ENCODE peak calls at places on chromosomes 3 and 15, in ten cellular contexts. One of them, this sample, is unnamed.

GRCh38 chr15:90167121-90167520 is 34.0 kb upstream of the SEMA4B start:
- DNase-seq in NB4: no peak
- DNase-seq in Peyer's patch: no peak
- DNase-seq in body of pancreas: no peak
- DNase-seq in uterus: no peak
- DNase-seq in thyroid gland: no peak
- DNase-seq in HCT116: no peak
- DNase-seq in sigmoid colon: no peak
- DNase-seq in A549: no peak
- DNase-seq in transverse colon: no peak
- DNase-seq in this sample: no peak

GRCh38 chr15:92780816-92781215 is 119.3 kb upstream of the CHD2 start:
- DNase-seq in NB4: no peak
- DNase-seq in Peyer's patch: no peak
- DNase-seq in body of pancreas: no peak
- DNase-seq in uterus: no peak
- DNase-seq in thyroid gland: no peak
- DNase-seq in HCT116: no peak
- DNase-seq in sigmoid colon: no peak
- DNase-seq in A549: no peak
- DNase-seq in transverse colon: no peak
- DNase-seq in this sample: no peak

GRCh38 chr15:31552482-31553099 is 226.0 kb downstream of the KLF13 start:
- DNase-seq in NB4: no peak
- DNase-seq in Peyer's patch: no peak
- DNase-seq in body of pancreas: no peak
- DNase-seq in uterus: no peak
- DNase-seq in thyroid gland: no peak
- DNase-seq in HCT116: no peak
- DNase-seq in sigmoid colon: no peak
- DNase-seq in A549: no peak
- DNase-seq in transverse colon: no peak
- DNase-seq in this sample: no peak

GRCh38 chr3:66797916-66798560 is 200.1 kb upstream of the KBTBD8 start:
- DNase-seq in NB4: no peak
- DNase-seq in Peyer's patch: no peak
- DNase-seq in body of pancreas: no peak
- DNase-seq in uterus: no peak
- DNase-seq in thyroid gland: peak
- DNase-seq in HCT116: no peak
- DNase-seq in sigmoid colon: peak
- DNase-seq in A549: no peak
- DNase-seq in transverse colon: peak
- DNase-seq in this sample: peak

GRCh38 chr3:52468336-52468735 is 12.9 kb downstream of the NISCH start:
- DNase-seq in NB4: peak
- DNase-seq in Peyer's patch: no peak
- DNase-seq in body of pancreas: no peak
- DNase-seq in uterus: no peak
- DNase-seq in thyroid gland: no peak
- DNase-seq in HCT116: no peak
- DNase-seq in sigmoid colon: no peak
- DNase-seq in A549: no peak
- DNase-seq in transverse colon: no peak
- DNase-seq in this sample: no peak

GRCh38 chr3:164533275-164533674 is 545.0 kb downstream of the SI start:
- DNase-seq in NB4: no peak
- DNase-seq in Peyer's patch: no peak
- DNase-seq in body of pancreas: no peak
- DNase-seq in uterus: no peak
- DNase-seq in thyroid gland: no peak
- DNase-seq in HCT116: no peak
- DNase-seq in sigmoid colon: no peak
- DNase-seq in A549: no peak
- DNase-seq in transverse colon: no peak
- DNase-seq in this sample: no peak

GRCh38 chr15:53472210-53472609 is 287.3 kb downstream of the WDR72 start:
- DNase-seq in NB4: no peak
- DNase-seq in Peyer's patch: no peak
- DNase-seq in body of pancreas: no peak
- DNase-seq in uterus: no peak
- DNase-seq in thyroid gland: no peak
- DNase-seq in HCT116: no peak
- DNase-seq in sigmoid colon: no peak
- DNase-seq in A549: no peak
- DNase-seq in transverse colon: no peak
- DNase-seq in this sample: no peak

GRCh38 chr15:39621961-39622360 is 41.1 kb downstream of the THBS1 start:
- DNase-seq in NB4: no peak
- DNase-seq in Peyer's patch: no peak
- DNase-seq in body of pancreas: no peak
- DNase-seq in uterus: no peak
- DNase-seq in thyroid gland: no peak
- DNase-seq in HCT116: no peak
- DNase-seq in sigmoid colon: no peak
- DNase-seq in A549: no peak
- DNase-seq in transverse colon: no peak
- DNase-seq in this sample: no peak

GRCh38 chr15:51755790-51756189 is 4.4 kb downstream of the TMOD2 start:
- DNase-seq in NB4: peak
- DNase-seq in Peyer's patch: no peak
- DNase-seq in body of pancreas: no peak
- DNase-seq in uterus: no peak
- DNase-seq in thyroid gland: no peak
- DNase-seq in HCT116: no peak
- DNase-seq in sigmoid colon: no peak
- DNase-seq in A549: no peak
- DNase-seq in transverse colon: no peak
- DNase-seq in this sample: no peak

GRCh38 chr15:51757463-51757862 is 6.1 kb downstream of the TMOD2 start:
- DNase-seq in NB4: no peak
- DNase-seq in Peyer's patch: no peak
- DNase-seq in body of pancreas: no peak
- DNase-seq in uterus: no peak
- DNase-seq in thyroid gland: no peak
- DNase-seq in HCT116: no peak
- DNase-seq in sigmoid colon: no peak
- DNase-seq in A549: no peak
- DNase-seq in transverse colon: no peak
- DNase-seq in this sample: no peak

GRCh38 chr15:51754267-51754666 is 2.9 kb downstream of the TMOD2 start:
- DNase-seq in NB4: peak
- DNase-seq in Peyer's patch: no peak
- DNase-seq in body of pancreas: no peak
- DNase-seq in uterus: no peak
- DNase-seq in thyroid gland: no peak
- DNase-seq in HCT116: no peak
- DNase-seq in sigmoid colon: no peak
- DNase-seq in A549: no peak
- DNase-seq in transverse colon: no peak
- DNase-seq in this sample: no peak

GRCh38 chr15:51758645-51759044 is 7.2 kb downstream of the TMOD2 start:
- DNase-seq in NB4: no peak
- DNase-seq in Peyer's patch: no peak
- DNase-seq in body of pancreas: peak
- DNase-seq in uterus: peak
- DNase-seq in thyroid gland: no peak
- DNase-seq in HCT116: no peak
- DNase-seq in sigmoid colon: peak
- DNase-seq in A549: no peak
- DNase-seq in transverse colon: peak
- DNase-seq in this sample: peak

DNA sequence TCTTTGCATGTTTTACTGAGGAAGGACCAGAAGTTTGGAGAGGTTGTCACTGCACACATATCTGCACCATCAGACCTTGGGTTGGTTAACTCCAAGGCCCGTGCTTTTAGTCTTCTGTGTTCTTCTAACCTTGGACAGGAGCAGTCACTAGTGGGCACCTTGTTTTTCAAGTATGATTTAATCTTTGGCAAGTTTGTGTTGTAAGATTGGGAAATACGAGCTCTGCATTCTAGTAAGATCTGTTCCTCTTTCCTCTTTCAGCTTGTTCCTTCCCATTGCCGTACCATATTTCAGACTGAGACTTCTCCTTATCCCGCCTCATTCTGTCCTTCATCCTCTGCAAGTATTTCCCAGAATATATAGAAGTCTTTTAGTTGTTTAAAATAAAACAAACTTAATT is 5.1 kb downstream of the TMOD2 start:
- DNase-seq in NB4: peak
- DNase-seq in Peyer's patch: no peak
- DNase-seq in body of pancreas: no peak
- DNase-seq in uterus: no peak
- DNase-seq in thyroid gland: no peak
- DNase-seq in HCT116: no peak
- DNase-seq in sigmoid colon: no peak
- DNase-seq in A549: no peak
- DNase-seq in transverse colon: no peak
- DNase-seq in this sample: no peak
- TF ChIP-seq POLR2A in NB4: no peak
- TF ChIP-seq POLR2A in Peyer's patch: no peak
- TF ChIP-seq POLR2A in body of pancreas: no peak
- TF ChIP-seq POLR2A in uterus: no peak
- TF ChIP-seq POLR2A in thyroid gland: no peak
- TF ChIP-seq POLR2A in HCT116: no peak
- TF ChIP-seq POLR2A in sigmoid colon: no peak
- TF ChIP-seq POLR2A in A549: no peak
- TF ChIP-seq POLR2A in transverse colon: no peak
- TF ChIP-seq POLR2A in this sample: no peak

DNA sequence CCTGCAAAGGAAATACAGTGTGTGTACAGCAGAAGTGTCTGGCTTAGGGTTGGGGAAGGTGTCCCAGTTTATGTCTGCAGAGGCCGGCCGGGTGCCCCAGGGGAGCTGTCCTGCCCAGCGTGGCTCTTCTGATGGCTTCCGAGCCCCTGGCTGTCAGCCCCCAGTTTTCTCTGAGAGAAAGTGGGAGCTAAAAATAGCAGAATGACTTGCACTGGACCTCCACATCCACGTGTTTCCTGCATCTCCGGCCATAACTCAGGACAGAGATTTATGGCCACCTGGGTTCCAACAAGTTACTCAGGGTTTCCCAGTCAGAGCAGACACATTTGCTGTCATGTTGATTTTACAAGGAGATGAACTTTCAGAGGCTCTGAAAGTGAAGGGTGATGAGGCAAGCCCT is 192.0 kb downstream of the ATP10A start:
- DNase-seq in NB4: no peak
- DNase-seq in Peyer's patch: no peak
- DNase-seq in body of pancreas: no peak
- DNase-seq in uterus: peak
- DNase-seq in thyroid gland: no peak
- DNase-seq in HCT116: no peak
- DNase-seq in sigmoid colon: peak
- DNase-seq in A549: no peak
- DNase-seq in transverse colon: no peak
- DNase-seq in this sample: no peak
- H3K4me3 ChIP-seq in NB4: no peak
- H3K4me3 ChIP-seq in Peyer's patch: no peak
- H3K4me3 ChIP-seq in body of pancreas: no peak
- H3K4me3 ChIP-seq in uterus: no peak
- H3K4me3 ChIP-seq in thyroid gland: no peak
- H3K4me3 ChIP-seq in HCT116: no peak
- H3K4me3 ChIP-seq in sigmoid colon: no peak
- H3K4me3 ChIP-seq in A549: no peak
- H3K4me3 ChIP-seq in transverse colon: no peak
- H3K4me3 ChIP-seq in this sample: no peak

DNA sequence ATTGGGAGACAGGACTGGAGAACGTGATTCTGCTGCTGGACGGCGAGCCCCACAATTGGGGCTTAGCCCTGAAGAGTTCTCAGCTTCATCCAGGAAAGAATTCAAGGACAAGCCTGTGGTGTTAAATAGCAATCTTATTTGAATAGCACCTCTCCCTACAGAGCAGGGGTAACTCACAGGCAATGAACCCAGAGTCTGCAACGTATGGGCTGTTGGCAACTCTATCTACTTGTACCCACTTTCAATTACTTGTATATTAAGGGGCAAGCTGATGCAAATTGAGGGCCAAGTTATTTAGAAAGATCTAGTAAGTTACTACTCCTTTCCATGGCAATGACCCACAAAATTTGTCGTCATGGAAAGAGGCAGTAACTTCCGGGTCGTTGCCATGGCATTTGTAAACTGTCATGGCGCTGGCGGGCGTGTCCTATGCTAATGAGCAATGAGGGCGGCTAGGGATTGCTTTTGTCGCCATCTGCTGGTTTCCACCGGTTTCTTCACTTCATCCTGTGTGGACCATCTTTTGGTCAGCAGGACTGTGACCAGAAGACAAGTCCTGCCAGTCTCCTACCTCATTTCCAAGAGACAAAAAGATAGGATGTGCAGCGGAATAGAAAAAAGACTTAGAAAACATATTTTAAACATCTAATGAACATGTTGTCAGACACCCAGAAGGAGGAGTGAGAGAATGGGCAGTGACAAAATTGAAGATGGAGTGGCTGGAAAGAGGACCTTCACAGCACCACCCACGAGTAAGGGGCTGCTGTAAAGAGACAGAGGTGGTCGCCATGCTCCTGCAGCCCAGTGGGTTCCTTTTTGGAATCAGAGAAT is 45.8 kb upstream of the SH3BP5 start:
- DNase-seq in NB4: peak
- DNase-seq in Peyer's patch: peak
- DNase-seq in body of pancreas: peak
- DNase-seq in uterus: peak
- DNase-seq in thyroid gland: peak
- DNase-seq in HCT116: peak
- DNase-seq in sigmoid colon: peak
- DNase-seq in A549: peak
- DNase-seq in transverse colon: peak
- DNase-seq in this sample: peak
- TF ChIP-seq POLR2A in NB4: no peak
- TF ChIP-seq POLR2A in Peyer's patch: no peak
- TF ChIP-seq POLR2A in body of pancreas: no peak
- TF ChIP-seq POLR2A in uterus: no peak
- TF ChIP-seq POLR2A in thyroid gland: no peak
- TF ChIP-seq POLR2A in HCT116: no peak
- TF ChIP-seq POLR2A in sigmoid colon: no peak
- TF ChIP-seq POLR2A in A549: no peak
- TF ChIP-seq POLR2A in transverse colon: no peak
- TF ChIP-seq POLR2A in this sample: no peak

DNA sequence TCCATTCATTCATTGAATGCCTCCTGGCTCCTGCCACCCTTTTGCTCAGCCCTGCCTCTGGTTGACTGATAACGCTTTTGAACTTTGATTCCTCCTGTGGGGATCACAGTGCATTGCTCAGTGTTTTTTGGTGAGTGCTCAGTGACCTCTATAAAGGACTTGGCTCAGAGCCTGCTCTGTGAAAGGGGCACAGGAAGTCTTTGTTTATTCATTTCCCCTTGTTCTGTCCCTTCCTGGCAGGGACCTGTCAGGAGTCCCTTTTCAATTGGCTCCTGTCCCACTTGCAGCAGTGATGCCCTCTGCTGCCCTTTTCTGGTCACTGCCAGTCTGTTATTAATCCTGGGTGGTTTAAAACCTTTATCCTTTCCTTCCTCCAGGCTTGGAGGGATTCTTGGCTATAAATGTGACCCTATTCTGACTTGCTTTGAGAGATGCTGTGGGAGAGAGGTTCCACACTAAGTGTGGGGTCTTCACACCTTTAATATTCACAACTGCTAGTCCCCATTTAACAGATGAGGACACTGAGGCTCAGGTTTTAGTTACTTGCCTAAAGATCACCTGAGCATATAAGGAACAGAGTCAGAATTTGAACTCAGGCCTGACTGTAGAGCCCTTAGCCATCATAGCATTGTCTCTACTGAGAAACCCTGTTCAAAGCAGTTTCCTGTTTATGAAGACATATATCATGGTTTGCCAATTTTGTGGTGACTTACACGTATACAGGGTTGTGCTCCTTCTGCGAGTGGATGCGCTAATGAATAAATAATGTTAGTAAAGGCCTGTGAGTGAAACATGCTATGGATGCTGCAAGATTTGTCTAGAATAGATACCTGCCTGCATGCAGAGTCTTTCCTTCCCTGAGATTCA is 23.2 kb upstream of the TATDN2 start:
- DNase-seq in NB4: peak
- DNase-seq in Peyer's patch: peak
- DNase-seq in body of pancreas: peak
- DNase-seq in uterus: peak
- DNase-seq in thyroid gland: peak
- DNase-seq in HCT116: peak
- DNase-seq in sigmoid colon: peak
- DNase-seq in A549: peak
- DNase-seq in transverse colon: peak
- DNase-seq in this sample: peak
- H3K4me3 ChIP-seq in NB4: no peak
- H3K4me3 ChIP-seq in Peyer's patch: no peak
- H3K4me3 ChIP-seq in body of pancreas: no peak
- H3K4me3 ChIP-seq in uterus: no peak
- H3K4me3 ChIP-seq in thyroid gland: no peak
- H3K4me3 ChIP-seq in HCT116: no peak
- H3K4me3 ChIP-seq in sigmoid colon: no peak
- H3K4me3 ChIP-seq in A549: no peak
- H3K4me3 ChIP-seq in transverse colon: no peak
- H3K4me3 ChIP-seq in this sample: no peak

This sample was measured in stomach.